ENCODE peak calls at places on chromosomes 7 and 10, in nine cellular contexts. V is T-helper 17 cell; M is gastrocnemius medialis; P is naive thymus-derived CD8-positive, alpha-beta T cell; J is heart left ventricle; B is A549; W is fibroblast of pulmonary artery; X is iPS-NIHi11; H is A172. Y is an unnamed sample.

GRCh38 chr7:140745654-140746053 is 49.1 kb downstream of the NDUFB2 start:
- DNase-seq in V (no peak), M (no peak), P (no peak), J (no peak), B (no peak), W (no peak), X (no peak), H (no peak), Y (no peak)

GRCh38 chr10:21526952-21527633 is 1.6 kb upstream of the SKIDA1 start:
- DNase-seq in V (peak), M (peak), P (no peak), J (peak), B (no peak), W (peak), X (peak), H (peak), Y (peak)

GRCh38 chr10:124593431-124593985 is 131.9 kb downstream of the LHPP start:
- DNase-seq in V (no peak), M (no peak), P (no peak), J (no peak), B (no peak), W (no peak), X (no peak), H (no peak), Y (no peak)

GRCh38 chr10:10942441-10942840 is 75.2 kb upstream of the CELF2 start:
- DNase-seq in V (no peak), M (no peak), P (no peak), J (no peak), B (no peak), W (no peak), X (no peak), H (no peak), Y (peak)

GRCh38 chr7:122212754-122213153 is 68.7 kb upstream of the AASS start:
- DNase-seq in V (no peak), M (no peak), P (no peak), J (no peak), B (no peak), W (no peak), X (no peak), H (peak), Y (peak)

GRCh38 chr10:122669842-122670241 is 29.8 kb downstream of the C10orf120 start:
- DNase-seq in V (no peak), M (no peak), P (no peak), J (no peak), B (no peak), W (no peak), X (peak), H (no peak), Y (no peak)

GRCh38 chr10:484441-484924 is 205.0 kb downstream of the DIP2C start:
- DNase-seq in V (peak), M (no peak), P (no peak), J (no peak), B (no peak), W (peak), X (peak), H (peak), Y (peak)

GRCh38 chr7:75951506-75951905 is 36.6 kb downstream of the POR start:
- DNase-seq in V (no peak), M (peak), P (no peak), J (no peak), B (no peak), W (peak), X (no peak), H (peak), Y (peak)

GRCh38 chr10:88651131-88651541 is 13.1 kb upstream of the LIPF start:
- DNase-seq in V (no peak), M (no peak), P (no peak), J (no peak), B (peak), W (peak), X (no peak), H (peak), Y (peak)

GRCh38 chr10:5502903-5503835 is 3.8 kb upstream of the CALML5 start:
- DNase-seq in V (no peak), M (no peak), P (no peak), J (no peak), B (no peak), W (no peak), X (no peak), H (no peak), Y (no peak)

Y was measured in iris pigment epithelial cell.